ENCODE peak calls at places on chromosomes 1 and 21, in five cellular contexts. A, G, Y, T and C are unnamed samples.
A peak's percentile ranks its signal among the peaks of the same experiment; 100 is the strongest.

GRCh38 chr1:32334864-32335618 is 992 bp downstream of the MARCKSL1 start:
- DNase-seq in A (no peak), G (peak; percentile 51), Y (no peak), T (no peak), C (no peak)

GRCh38 chr1:113615425-113615824 is 143.9 kb downstream of the PHTF1 start:
- DNase-seq in A (no peak), G (no peak), Y (no peak), T (no peak), C (no peak)

GRCh38 chr1:115717541-115717940 is 51.0 kb downstream of the CASQ2 start:
- DNase-seq in A (peak; percentile 69), G (peak; percentile 51), Y (no peak), T (no peak), C (peak; percentile 11)

GRCh38 chr1:25867210-25867991 is 8.1 kb downstream of the PAQR7 start:
- DNase-seq in A (no peak), G (no peak), Y (no peak), T (no peak), C (no peak)

GRCh38 chr1:221748981-221749380 is 7.1 kb upstream of the DUSP10 start:
- DNase-seq in A (no peak), G (no peak), Y (no peak), T (no peak), C (peak; percentile 58)

GRCh38 chr1:109306832-109307362 is at the start of gene MYBPHL:
- DNase-seq in A (no peak), G (no peak), Y (no peak), T (no peak), C (no peak)

GRCh38 chr1:150688786-150689185 is 8.2 kb downstream of the GOLPH3L start:
- DNase-seq in A (no peak), G (no peak), Y (no peak), T (no peak), C (no peak)

GRCh38 chr21:42652527-42653491 is 612 bp upstream of the PDE9A start:
- DNase-seq in A (peak; percentile 78), G (peak; percentile 90), Y (no peak), T (peak; percentile 69), C (no peak)

GRCh38 chr1:207219979-207220889 is 101.2 kb upstream of the CD55 start:
- DNase-seq in A (peak; percentile 64), G (no peak), Y (no peak), T (no peak), C (no peak)

GRCh38 chr1:59803458-59804038 is 11.2 kb upstream of the HOOK1 start:
- DNase-seq in A (no peak), G (no peak), Y (no peak), T (no peak), C (no peak)

GRCh38 chr1:19156676-19157075 is 53.4 kb downstream of the UBR4 start:
- DNase-seq in A (no peak), G (peak; percentile 16), Y (no peak), T (no peak), C (peak; percentile 83)

GRCh38 chr1:67484492-67484891 is 54.3 kb upstream of the SERBP1 start:
- DNase-seq in A (no peak), G (no peak), Y (no peak), T (no peak), C (no peak)

GRCh38 chr1:210232524-210233215 is at the start of gene SERTAD4:
- DNase-seq in A (peak; percentile 60), G (peak; percentile 60), Y (no peak), T (peak; percentile 48), C (peak; percentile 90)

GRCh38 chr1:119046429-119047039 is 58.4 kb upstream of the TBX15 start:
- DNase-seq in A (no peak), G (no peak), Y (no peak), T (no peak), C (no peak)

GRCh38 chr1:108085628-108086027 is 114.5 kb downstream of the SLC25A24 start:
- DNase-seq in A (no peak), G (no peak), Y (no peak), T (no peak), C (no peak)

GRCh38 chr21:32414579-32415358 is 2.3 kb downstream of the EVA1C start:
- DNase-seq in A (no peak), G (no peak), Y (no peak), T (no peak), C (no peak)

GRCh38 chr1:193674292-193674944 is 488.0 kb upstream of the B3GALT2 start:
- DNase-seq in A (no peak), G (peak; percentile 25), Y (no peak), T (no peak), C (no peak)

GRCh38 chr1:216332003-216332402 is 91.2 kb downstream of the USH2A start:
- DNase-seq in A (no peak), G (no peak), Y (no peak), T (no peak), C (no peak)

GRCh38 chr1:205665216-205665757 is 15.0 kb downstream of the SLC45A3 start:
- DNase-seq in A (no peak), G (no peak), Y (no peak), T (no peak), C (no peak)

DNA sequence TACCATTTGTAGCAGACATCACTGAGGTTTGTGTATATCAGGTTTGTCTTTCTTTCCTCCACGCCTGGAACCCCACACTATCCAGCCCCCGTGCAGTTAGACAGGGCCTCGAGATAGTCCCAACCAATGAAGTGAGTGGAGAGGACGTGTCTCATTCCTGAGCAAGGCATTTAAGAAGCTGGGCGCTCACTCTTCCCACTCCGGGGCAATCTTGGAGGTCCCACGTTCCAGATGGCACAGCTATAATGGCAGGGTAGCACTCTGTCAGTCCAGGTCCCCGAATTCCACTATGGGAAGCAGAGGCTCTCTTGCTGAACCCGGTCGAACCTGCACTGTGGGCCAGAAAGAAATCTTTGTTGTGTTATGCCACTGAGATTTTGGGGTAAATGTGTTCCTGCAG is 57.3 kb upstream of the CSF3R start:
- DNase-seq in A (peak; percentile 15), G (no peak), Y (no peak), T (no peak), C (no peak)
- H2BK12ac ChIP-seq in A (no peak overlapping the region), G (no peak overlapping the region), Y (no peak overlapping the region), T (no peak overlapping the region), C (no peak overlapping the region)

DNA sequence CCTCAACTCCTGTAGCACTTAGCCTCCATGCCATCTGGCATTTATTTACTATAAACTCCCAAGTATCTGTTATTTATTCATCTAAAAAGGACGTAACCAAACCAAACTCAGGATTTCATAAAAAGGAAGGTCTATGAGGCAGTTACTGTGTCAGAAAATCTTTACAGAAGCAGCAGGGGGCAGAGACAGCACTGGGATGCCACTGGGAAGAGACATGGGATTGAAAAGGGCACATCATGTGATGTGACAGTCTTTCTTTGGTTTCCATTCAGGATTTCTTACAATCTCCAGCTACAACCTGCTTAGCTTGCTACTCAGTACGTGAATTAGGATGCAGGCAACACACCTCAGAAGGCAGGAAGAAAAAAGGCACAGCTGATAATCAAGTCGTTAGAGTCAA is 31.2 kb downstream of the SPRTN start:
- DNase-seq in A (no peak), G (no peak), Y (no peak), T (no peak), C (no peak)
- H2BK12ac ChIP-seq in A (no peak overlapping the region), G (no peak overlapping the region), Y (no peak overlapping the region), T (no peak overlapping the region), C (no peak overlapping the region)

DNA sequence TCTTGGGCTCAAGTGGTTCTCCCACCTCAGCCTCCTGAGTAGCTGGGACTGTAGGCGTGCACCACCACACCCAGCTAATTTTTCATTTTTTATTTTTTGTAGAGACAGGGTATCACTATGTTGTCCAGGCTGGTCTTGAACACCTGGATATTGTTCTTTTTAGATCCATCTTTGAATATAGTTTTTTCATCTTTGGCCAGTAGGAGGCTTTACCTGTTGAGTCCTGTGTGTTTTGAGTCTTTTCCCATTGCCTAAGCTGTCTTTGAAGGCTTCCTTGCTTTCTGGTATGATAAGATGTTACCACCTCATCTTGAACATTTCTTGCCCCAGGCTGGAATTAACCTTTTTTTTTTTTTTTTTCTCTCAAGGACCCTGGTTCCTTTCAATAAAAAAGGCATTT is 387.8 kb upstream of the RUNX1 start:
- DNase-seq in A (no peak), G (no peak), Y (no peak), T (no peak), C (no peak)
- H2BK12ac ChIP-seq in A (no peak overlapping the region), G (no peak overlapping the region), Y (no peak overlapping the region), T (no peak overlapping the region), C (no peak overlapping the region)

DNA sequence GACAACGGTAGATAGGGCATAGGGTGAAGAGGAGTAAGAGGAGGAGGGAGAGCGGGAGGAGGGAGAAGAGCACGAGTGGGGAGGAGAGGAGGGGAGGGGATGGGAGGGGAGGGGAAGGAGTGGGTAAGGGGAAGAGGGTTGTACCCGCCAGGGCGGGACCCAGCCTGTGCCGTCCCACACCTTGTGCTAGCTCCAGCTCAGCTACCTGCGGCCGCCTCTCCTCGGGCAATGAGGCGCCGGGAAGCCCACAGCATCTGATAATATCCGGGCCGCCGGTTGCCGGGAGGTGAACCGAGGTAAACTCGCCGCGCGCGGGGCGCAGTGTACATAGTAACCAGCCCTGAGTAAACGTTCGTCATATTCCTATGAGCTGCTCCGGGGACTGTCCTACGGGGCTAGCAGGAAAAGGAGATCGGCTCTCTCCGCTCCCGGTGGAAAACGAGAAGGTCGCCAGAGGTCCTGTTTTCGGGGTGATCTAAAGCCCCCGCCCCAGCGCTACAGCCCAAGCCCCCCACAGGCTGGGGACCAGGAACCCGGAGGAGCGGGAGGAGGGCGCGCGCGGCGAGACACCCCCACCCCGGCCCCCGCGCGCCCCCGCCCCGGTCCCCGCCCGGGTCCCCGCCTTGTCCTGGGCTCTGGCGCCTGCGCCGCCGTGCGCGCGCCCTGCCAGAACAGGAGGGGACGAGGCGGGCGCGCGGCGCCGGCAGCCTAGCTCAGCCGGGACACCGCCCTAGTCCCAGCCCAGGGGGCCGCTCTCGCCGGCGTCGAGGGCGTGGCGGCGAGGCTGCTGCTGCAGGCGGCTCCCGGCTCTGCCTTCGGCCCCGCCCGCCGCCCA is at the start of gene RCAN3:
- DNase-seq in A (peak; percentile 87), G (peak; percentile 84), Y (peak; percentile 59), T (peak; percentile 65), C (peak; percentile 89)
- H2BK12ac ChIP-seq in A (no peak within 1 kb of the TSS), G (peak within 1 kb of the TSS; percentile 23), Y (peak within 1 kb of the TSS; percentile 3), T (no peak within 1 kb of the TSS), C (peak within 1 kb of the TSS; percentile 30)

GRCh38 chr1:245205396-245205795 is 50.6 kb downstream of the KIF26B start:
- DNase-seq in A (no peak), G (no peak), Y (no peak), T (no peak), C (no peak)

GRCh38 chr1:245207801-245208200 is 53.0 kb downstream of the KIF26B start:
- DNase-seq in A (no peak), G (no peak), Y (no peak), T (no peak), C (no peak)

GRCh38 chr1:245209658-245210415 is 55.1 kb downstream of the KIF26B start:
- DNase-seq in A (no peak), G (no peak), Y (no peak), T (no peak), C (no peak)

GRCh38 chr1:245207056-245207638 is 52.4 kb downstream of the KIF26B start:
- DNase-seq in A (no peak), G (no peak), Y (no peak), T (no peak), C (no peak)

DNA sequence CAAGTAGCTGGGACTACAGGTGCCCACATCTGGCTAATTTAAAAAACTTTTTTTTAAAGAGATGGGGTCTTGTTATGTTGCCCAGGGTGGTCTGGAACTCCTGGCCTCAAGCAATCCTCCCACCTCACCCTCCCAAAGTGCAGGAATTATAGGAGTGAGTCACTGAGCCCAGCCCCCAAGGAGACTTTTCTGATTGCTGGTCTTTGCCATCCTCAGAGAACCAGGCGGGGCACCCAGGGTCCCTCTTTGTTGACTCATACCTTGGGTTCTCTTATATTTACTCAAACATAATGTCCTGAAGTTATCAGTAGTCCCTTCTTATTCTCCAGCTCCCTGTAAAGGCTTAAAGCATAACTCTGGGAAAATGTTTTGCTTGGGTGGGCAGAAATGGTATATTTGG is 51.1 kb downstream of the KIF26B start:
- DNase-seq in A (no peak), G (no peak), Y (no peak), T (no peak), C (no peak)
- H2BK12ac ChIP-seq in A (no peak overlapping the region), G (no peak overlapping the region), Y (no peak overlapping the region), T (no peak overlapping the region), C (no peak overlapping the region)

GRCh38 chr1:172616646-172617045 is 42.3 kb upstream of the FASLG start:
- DNase-seq in A (no peak), G (no peak), Y (no peak), T (no peak), C (no peak)
- H2BK12ac ChIP-seq in A (no peak overlapping the region), G (no peak overlapping the region), Y (no peak overlapping the region), T (no peak overlapping the region), C (no peak overlapping the region)